ENCODE peak calls at places on chromosomes 16 and 17, in seven cellular contexts. D is H1, G is K562, Z is HCT116, T is HepG2, P is GM12878, O is SK-N-SH. N is an unnamed sample.

GRCh38 chr17:57603978-57604377 is 141.1 kb downstream of the CCDC182 start:
- DNase-seq in D (no peak), G (no peak), Z (no peak), T (no peak), P (peak; percentile 79), O (no peak), N (no peak)

GRCh38 chr17:17351901-17352781 is 49.0 kb downstream of the NT5M start:
- DNase-seq in D (no peak), G (peak; percentile 81), Z (no peak), T (peak; percentile 74), P (no peak), O (peak; percentile 88), N (no peak)

GRCh38 chr16:29775742-29776408 is 2.2 kb upstream of the ZG16 start:
- DNase-seq in D (no peak), G (peak; percentile 50), Z (no peak), T (no peak), P (no peak), O (no peak), N (no peak)

GRCh38 chr17:37708616-37709212 is 36.1 kb downstream of the HNF1B start:
- DNase-seq in D (no peak), G (no peak), Z (no peak), T (peak; percentile 97), P (no peak), O (no peak), N (no peak)

GRCh38 chr16:26214694-26215093 is 522.9 kb downstream of the HS3ST4 start:
- DNase-seq in D (no peak), G (no peak), Z (no peak), T (no peak), P (no peak), O (no peak), N (no peak)

GRCh38 chr16:58022601-58023371 is 2.8 kb upstream of the MMP15 start:
- DNase-seq in D (no peak), G (no peak), Z (no peak), T (no peak), P (no peak), O (peak; percentile 78), N (no peak)

GRCh38 chr17:55405600-55405999 is 16.0 kb downstream of the MMD start:
- DNase-seq in D (no peak), G (no peak), Z (no peak), T (no peak), P (no peak), O (no peak), N (no peak)

GRCh38 chr16:31010539-31010938 is at the start of gene STX1B:
- DNase-seq in D (peak; percentile 87), G (no peak), Z (no peak), T (no peak), P (no peak), O (peak; percentile 100), N (no peak)

GRCh38 chr16:21121150-21121549 is 29.5 kb downstream of the DNAH3 start:
- DNase-seq in D (no peak), G (no peak), Z (no peak), T (no peak), P (no peak), O (no peak), N (no peak)

GRCh38 chr16:89498839-89499238 is 8.5 kb upstream of the ANKRD11 start:
- DNase-seq in D (no peak), G (no peak), Z (no peak), T (no peak), P (no peak), O (no peak), N (no peak)

GRCh38 chr16:69339289-69340094 is at the start of the genes COG8 and NIP7:
- DNase-seq in D (peak; percentile 97), G (peak; percentile 91), Z (peak; percentile 97), T (peak; percentile 99), P (peak; percentile 92), O (peak; percentile 96), N (peak; percentile 99)

GRCh38 chr16:53061256-53061655 is 6.5 kb downstream of the CHD9 start:
- DNase-seq in D (no peak), G (no peak), Z (no peak), T (no peak), P (peak; percentile 60), O (no peak), N (no peak)

GRCh38 chr16:2468142-2468724 is 2.9 kb upstream of the NTN3 start:
- DNase-seq in D (peak; percentile 61), G (no peak), Z (no peak), T (no peak), P (no peak), O (peak; percentile 75), N (peak; percentile 38)

GRCh38 chr16:76114681-76115080 is 162.5 kb upstream of the CNTNAP4 start:
- DNase-seq in D (no peak), G (no peak), Z (no peak), T (no peak), P (no peak), O (no peak), N (no peak)

GRCh38 chr17:59425085-59425901 is 93.8 kb downstream of the YPEL2 start:
- DNase-seq in D (no peak), G (no peak), Z (no peak), T (no peak), P (no peak), O (peak; percentile 85), N (no peak)

GRCh38 chr17:77143306-77143705 is 2.5 kb downstream of the SEC14L1 start:
- DNase-seq in D (no peak), G (no peak), Z (no peak), T (no peak), P (no peak), O (no peak), N (no peak)

GRCh38 chr17:58710948-58711552 is 18.6 kb downstream of the RAD51C start:
- DNase-seq in D (peak; percentile 54), G (peak; percentile 23), Z (peak; percentile 56), T (peak; percentile 56), P (no peak), O (peak; percentile 49), N (peak; percentile 25)

DNA sequence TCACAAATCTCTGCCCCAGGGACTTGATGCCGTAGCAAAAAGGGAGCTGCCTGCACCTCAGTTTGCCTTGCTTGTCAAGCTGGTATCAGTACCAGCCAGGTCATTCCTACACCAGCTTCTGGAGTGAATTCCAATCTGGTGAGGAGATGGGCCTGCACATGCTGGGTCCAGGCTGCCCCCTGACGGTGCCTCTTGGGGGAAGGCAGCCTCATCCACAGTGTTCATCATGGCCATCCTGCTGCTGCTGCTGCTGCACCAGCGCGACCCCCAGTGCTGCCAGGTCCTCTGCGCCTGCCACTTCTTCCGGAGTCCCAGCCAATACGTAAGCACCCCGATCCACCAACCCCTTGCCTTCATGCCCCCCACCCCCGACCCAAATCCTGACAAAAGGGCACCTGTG is 8.3 kb downstream of the MRPL27 start:
- DNase-seq in D (no peak), G (no peak), Z (no peak), T (no peak), P (no peak), O (no peak), N (no peak)
- TF ChIP-seq JUND in D (peak; percentile 18), G (no peak), Z (no peak), T (no peak), P (no peak), O (no peak), N (no peak)

DNA sequence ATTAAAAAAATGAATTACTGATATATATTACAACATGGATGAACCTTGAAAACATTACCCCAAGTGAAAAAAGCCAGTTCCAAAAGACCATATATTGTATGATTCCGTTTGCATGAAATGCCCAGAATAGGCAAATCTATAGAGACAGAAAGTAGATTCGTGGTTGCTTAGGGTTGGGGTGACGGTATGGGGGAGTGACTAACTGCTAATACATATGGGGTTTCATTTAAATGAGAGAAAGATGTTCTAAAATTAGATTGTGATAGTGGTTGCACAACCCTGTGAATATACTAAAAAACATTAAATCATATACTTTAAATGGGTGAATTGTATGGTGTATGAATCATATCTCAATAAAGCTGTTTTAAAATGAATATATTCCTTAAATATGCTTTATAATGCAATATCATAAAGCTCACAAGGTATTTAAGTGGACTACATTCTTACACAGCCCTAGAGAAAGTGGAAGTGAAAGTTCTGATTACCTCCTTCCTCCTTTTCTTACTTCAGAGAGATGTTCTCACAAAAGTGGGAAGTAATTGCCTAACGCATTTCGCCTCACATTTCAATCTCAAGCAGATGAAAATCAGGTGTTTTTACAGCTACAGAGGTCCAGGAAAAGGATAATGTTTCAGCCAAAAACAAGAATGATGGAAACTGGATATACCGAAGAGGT is 142.7 kb upstream of the GNAO1 start:
- DNase-seq in D (no peak), G (no peak), Z (no peak), T (no peak), P (peak; percentile 27), O (no peak), N (no peak)
- TF ChIP-seq JUND in D (no peak), G (no peak), Z (no peak), T (no peak), P (no peak), O (no peak), N (no peak)

GRCh38 chr16:47492036-47492427 is 30.9 kb downstream of the PHKB start:
- DNase-seq in D (no peak), G (no peak), Z (no peak), T (no peak), P (no peak), O (no peak), N (no peak)

GRCh38 chr16:47490471-47490870 is 29.3 kb downstream of the PHKB start:
- DNase-seq in D (no peak), G (no peak), Z (no peak), T (no peak), P (no peak), O (no peak), N (no peak)

GRCh38 chr16:47493358-47494337 is 32.5 kb downstream of the PHKB start:
- DNase-seq in D (no peak), G (no peak), Z (no peak), T (no peak), P (peak; percentile 52), O (no peak), N (no peak)

GRCh38 chr16:47488051-47488450 is 26.9 kb downstream of the PHKB start:
- DNase-seq in D (no peak), G (no peak), Z (no peak), T (no peak), P (no peak), O (no peak), N (no peak)

DNA sequence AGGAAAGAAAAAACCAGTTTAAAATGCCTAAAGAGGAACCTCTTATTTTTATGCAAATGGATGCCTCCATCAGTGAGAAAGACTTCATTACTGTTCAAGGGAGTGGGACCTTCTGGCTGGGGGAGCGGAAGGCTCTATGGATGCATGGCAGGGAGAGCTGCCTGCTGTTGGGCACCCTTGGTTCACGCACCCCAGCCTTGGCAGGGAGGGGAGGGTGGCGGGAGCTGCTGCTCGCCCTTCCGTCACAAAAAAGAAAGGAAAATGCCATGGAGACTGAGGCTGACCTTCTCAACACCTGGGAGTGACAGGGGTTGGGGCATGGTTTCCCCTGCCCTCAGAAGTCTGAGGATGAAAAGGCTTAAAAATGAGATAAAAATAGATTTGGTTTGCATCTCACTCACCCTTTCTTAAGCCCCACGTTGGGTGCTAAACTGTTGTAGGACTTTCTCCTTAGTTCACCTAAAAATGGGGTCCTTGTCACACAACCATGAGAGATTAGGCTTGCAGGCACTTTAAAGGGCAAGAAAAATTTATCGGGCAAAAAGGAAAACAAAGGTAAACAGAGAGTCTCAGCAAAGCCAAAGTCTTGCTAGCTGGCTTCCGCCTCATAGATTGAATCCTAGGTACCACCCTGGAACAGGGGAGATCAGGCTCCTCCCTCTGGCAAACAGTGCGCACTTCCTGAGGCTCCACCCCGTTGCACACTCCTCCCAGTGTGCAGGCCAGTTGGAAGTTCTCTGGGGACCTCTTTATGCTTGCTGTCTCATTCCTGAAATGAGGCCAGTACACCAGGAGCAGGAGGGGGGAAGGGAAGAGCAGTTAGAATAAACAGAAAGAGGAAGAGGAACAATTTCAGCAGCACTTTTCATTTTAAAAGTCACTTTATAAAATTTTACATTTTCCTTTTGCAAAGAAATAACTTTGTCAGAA is 31.6 kb downstream of the PHKB start:
- DNase-seq in D (no peak), G (peak; percentile 84), Z (no peak), T (peak; percentile 92), P (peak; percentile 76), O (no peak), N (no peak)
- TF ChIP-seq JUND in D (no peak), G (peak; percentile 58), Z (no peak), T (no peak), P (peak; percentile 19), O (no peak), N (no peak)

GRCh38 chr17:82313195-82314011 is 4.0 kb downstream of the CD7 start:
- DNase-seq in D (no peak), G (no peak), Z (no peak), T (no peak), P (no peak), O (no peak), N (no peak)
- TF ChIP-seq JUND in D (no peak), G (no peak), Z (no peak), T (no peak), P (no peak), O (no peak), N (no peak)

N was measured in T47D.